ENCODE peak calls at places on chromosomes 1 and 21, in six cellular contexts. A is MM.1S, E is esophagus squamous epithelium, U is heart left ventricle, C is heart right ventricle, O is colonic mucosa. F is an unnamed sample.
A peak's percentile ranks its signal among the peaks of the same experiment; 100 is the strongest.

GRCh38 chr21:15754640-15755039 is 24.9 kb downstream of the USP25 start:
- DNase-seq in A (no peak), E (no peak), U (no peak), C (no peak), O (no peak), F (no peak)

GRCh38 chr1:227759345-227760300 is 24.4 kb downstream of the SNAP47 start:
- DNase-seq in A (no peak), E (no peak), U (peak; percentile 68), C (no peak), O (no peak), F (no peak)

GRCh38 chr1:17919525-17920439 is 164.6 kb downstream of the ACTL8 start:
- DNase-seq in A (peak; percentile 8), E (no peak), U (no peak), C (no peak), O (peak; percentile 32), F (peak; percentile 45)

GRCh38 chr1:67803380-67804279 is 29.6 kb downstream of the GNG12 start:
- DNase-seq in A (no peak), E (no peak), U (no peak), C (no peak), O (no peak), F (no peak)

GRCh38 chr1:146032613-146033219 is 11.2 kb upstream of the HJV start:
- DNase-seq in A (peak; percentile 78), E (no peak), U (no peak), C (no peak), O (no peak), F (no peak)

GRCh38 chr1:62800274-62800673 is 16.3 kb downstream of the ATG4C start:
- DNase-seq in A (peak; percentile 34), E (no peak), U (no peak), C (no peak), O (no peak), F (no peak)

GRCh38 chr21:33384851-33385331 is 18.3 kb upstream of the IFNGR2 start:
- DNase-seq in A (no peak), E (no peak), U (no peak), C (no peak), O (no peak), F (no peak)

GRCh38 chr1:167617100-167617949 is 12.7 kb upstream of the RCSD1 start:
- DNase-seq in A (peak; percentile 82), E (no peak), U (peak; percentile 56), C (no peak), O (no peak), F (peak; percentile 69)

GRCh38 chr1:186628910-186629309 is 51.3 kb downstream of the PTGS2 start:
- DNase-seq in A (no peak), E (no peak), U (no peak), C (no peak), O (no peak), F (no peak)

GRCh38 chr1:28640766-28641165 is 2.1 kb downstream of the TAF12 start:
- DNase-seq in A (peak; percentile 42), E (no peak), U (no peak), C (no peak), O (no peak), F (no peak)

DNA sequence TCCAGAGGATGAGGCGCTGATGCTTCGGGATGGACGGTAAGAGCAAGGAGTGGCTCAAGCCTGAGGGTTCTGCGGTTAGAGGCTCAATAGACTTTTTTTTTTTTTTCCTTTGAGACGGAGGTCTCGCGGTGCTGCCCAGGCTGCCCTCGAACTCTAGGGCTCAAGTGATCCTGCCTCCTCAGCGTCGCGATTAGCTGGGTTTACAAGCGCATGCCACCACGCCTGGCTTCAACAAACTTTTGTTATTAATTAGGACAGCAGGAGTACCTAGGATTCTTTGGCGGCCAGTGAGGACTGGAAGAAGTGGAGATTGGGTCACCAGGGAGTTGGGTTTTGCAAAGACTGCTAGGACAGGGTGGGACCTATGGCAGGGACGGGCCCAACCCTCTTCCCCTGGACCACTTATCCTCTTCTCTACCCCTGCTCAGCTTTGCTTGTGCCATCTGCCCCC is 587 bp downstream of the SCNM1 start:
- DNase-seq in A (peak; percentile 50), E (no peak), U (no peak), C (no peak), O (no peak), F (no peak)
- H3K27ac ChIP-seq in A (peak overlapping the region; percentile 51), E (peak overlapping the region; percentile 94), U (peak overlapping the region; percentile 94), C (peak overlapping the region; percentile 93), O (peak overlapping the region; percentile 64), F (peak overlapping the region; percentile 96)

DNA sequence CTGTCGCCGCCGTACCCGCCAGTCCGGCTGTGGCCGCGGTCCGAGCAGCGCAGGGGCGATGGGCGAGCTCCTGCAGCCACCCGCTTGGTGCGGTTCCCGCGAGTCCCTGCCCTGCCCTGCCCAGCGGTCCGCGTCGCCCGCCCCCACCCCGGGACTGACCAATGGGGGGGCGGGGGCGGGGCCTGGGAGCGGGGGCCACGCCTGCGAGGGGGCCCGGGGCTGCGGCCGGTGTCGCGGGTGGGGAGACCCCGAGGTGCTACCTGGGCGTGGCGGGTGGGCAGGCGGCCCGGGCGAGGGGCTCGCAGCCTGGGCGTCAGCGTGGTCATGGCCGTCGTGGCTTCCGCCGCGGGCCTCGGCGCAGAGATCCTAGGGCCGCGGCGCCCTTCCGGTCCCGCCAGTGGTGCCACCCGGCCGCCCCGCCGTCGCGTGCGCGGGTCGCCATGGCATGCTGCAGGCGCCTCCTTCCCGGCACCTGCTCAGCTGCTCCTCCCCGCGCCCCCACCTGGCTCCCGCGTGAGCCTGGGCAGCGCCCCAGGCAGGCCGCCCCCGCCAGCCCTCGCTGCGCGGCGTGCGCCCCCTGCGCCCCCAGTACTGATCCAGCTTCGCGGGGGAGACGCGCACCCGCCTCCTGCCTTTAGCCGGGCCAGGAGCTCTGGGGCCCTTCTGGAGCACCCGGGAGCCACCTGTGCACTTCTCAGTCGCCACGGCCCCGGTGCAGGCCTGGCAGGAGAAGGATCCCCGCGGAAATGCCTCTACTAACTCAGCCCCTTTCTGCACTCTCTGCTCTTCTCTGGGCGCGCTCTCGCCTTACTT is at the start of gene BMP8B:
- DNase-seq in A (peak; percentile 77), E (peak; percentile 20), U (peak; percentile 43), C (peak; percentile 58), O (peak; percentile 78), F (no peak)
- TF ChIP-seq CTCF in A (no peak), E (no peak), U (no peak), C (no peak), O (no peak), F (no peak)

GRCh38 chr1:151193856-151194255 is 3.9 kb upstream of the VPS72 start:
- DNase-seq in A (no peak), E (no peak), U (no peak), C (no peak), O (no peak), F (no peak)

GRCh38 chr1:151199860-151200581 is 1.7 kb downstream of the PIP5K1A start:
- DNase-seq in A (no peak), E (no peak), U (no peak), C (no peak), O (no peak), F (peak; percentile 56)

GRCh38 chr1:151196292-151196800 is 2.0 kb upstream of the PIP5K1A start:
- DNase-seq in A (peak; percentile 91), E (no peak), U (peak; percentile 69), C (no peak), O (peak; percentile 89), F (peak; percentile 72)

GRCh38 chr1:151198254-151199127 is at the start of gene PIP5K1A:
- DNase-seq in A (peak; percentile 100), E (peak; percentile 96), U (peak; percentile 99), C (peak; percentile 100), O (peak; percentile 99), F (peak; percentile 99)

GRCh38 chr1:151197863-151198253 is 494 bp upstream of the PIP5K1A start:
- DNase-seq in A (no peak), E (no peak), U (no peak), C (no peak), O (peak; percentile 42), F (no peak)
- H3K4me1 ChIP-seq in A (peaks cover 9% of the 10 kb centered on the region), E (peaks cover 7% of the 10 kb centered on the region), U (peaks cover 25% of the 10 kb centered on the region), C (peaks cover 31% of the 10 kb centered on the region), O (peaks cover 14% of the 10 kb centered on the region), F (peaks cover 27% of the 10 kb centered on the region)

GRCh38 chr1:111253876-111254275 is 26.4 kb downstream of the CHI3L2 start:
- DNase-seq in A (no peak), E (no peak), U (no peak), C (no peak), O (no peak), F (no peak)
- H3K27ac ChIP-seq in A (no peak overlapping the region), E (no peak overlapping the region), U (no peak overlapping the region), C (no peak overlapping the region), O (no peak overlapping the region), F (no peak overlapping the region)

GRCh38 chr1:175317309-175317708 is 124.7 kb upstream of the KIAA0040 start:
- DNase-seq in A (peak; percentile 26), E (no peak), U (no peak), C (no peak), O (no peak), F (no peak)
- TF ChIP-seq CTCF in A (peak; percentile 72), E (peak; percentile 44), U (peak; percentile 37), C (peak; percentile 45), O (peak; percentile 23), F (no peak)

GRCh38 chr1:211328866-211329265 is 2.2 kb downstream of the TRAF5 start:
- DNase-seq in A (no peak), E (no peak), U (no peak), C (no peak), O (no peak), F (no peak)
- H3K4me1 ChIP-seq in A (peaks cover 45% of the 10 kb centered on the region), E (peaks cover 17% of the 10 kb centered on the region), U (no peaks in the 10 kb centered on the region), C (peaks cover 9% of the 10 kb centered on the region), O (peaks cover 23% of the 10 kb centered on the region), F (peaks cover 61% of the 10 kb centered on the region)

GRCh38 chr21:42734323-42734971 is 81.0 kb downstream of the PDE9A start:
- DNase-seq in A (peak; percentile 82), E (no peak), U (no peak), C (no peak), O (no peak), F (no peak)
- H3K27ac ChIP-seq in A (no peak overlapping the region), E (no peak overlapping the region), U (no peak overlapping the region), C (no peak overlapping the region), O (peak overlapping the region; percentile 60), F (no peak overlapping the region)

GRCh38 chr1:156682166-156682890 is 5.1 kb upstream of the NES start:
- DNase-seq in A (no peak), E (no peak), U (no peak), C (no peak), O (no peak), F (no peak)
- TF ChIP-seq CTCF in A (no peak), E (no peak), U (no peak), C (no peak), O (no peak), F (no peak)

GRCh38 chr1:54325705-54326461 is 80.3 kb downstream of the SSBP3 start:
- DNase-seq in A (no peak), E (no peak), U (no peak), C (no peak), O (no peak), F (no peak)

GRCh38 chr1:54324750-54325704 is 81.2 kb downstream of the SSBP3 start:
- DNase-seq in A (no peak), E (no peak), U (no peak), C (no peak), O (no peak), F (no peak)

GRCh38 chr1:54324031-54324654 is 82.1 kb downstream of the SSBP3 start:
- DNase-seq in A (no peak), E (no peak), U (no peak), C (peak; percentile 38), O (no peak), F (no peak)

GRCh38 chr1:54326577-54327385 is 79.4 kb downstream of the SSBP3 start:
- DNase-seq in A (no peak), E (no peak), U (no peak), C (no peak), O (no peak), F (no peak)

GRCh38 chr1:54323324-54323739 is 82.9 kb downstream of the SSBP3 start:
- DNase-seq in A (no peak), E (no peak), U (no peak), C (no peak), O (peak; percentile 53), F (no peak)
- H3K4me1 ChIP-seq in A (no peaks in the 10 kb centered on the region), E (peaks cover 41% of the 10 kb centered on the region), U (peaks cover 42% of the 10 kb centered on the region), C (peaks cover 58% of the 10 kb centered on the region), O (peaks cover 11% of the 10 kb centered on the region), F (no peaks in the 10 kb centered on the region)

F was measured in tibial artery.